ENCODE peak calls at places on chromosomes 4 and X, in ten cellular contexts. G is neuronal stem cell, D is right atrium auricular region, Z is A549, N is choroid plexus epithelial cell, I is tibial nerve, Y is occipital lobe, W is BE2C, Q is cardiac fibroblast, U is left colon. L is an unnamed sample.

GRCh38 chrX:7586126-7586525 is 256.8 kb upstream of the VCX start:
- DNase-seq in G (peak), D (no peak), Z (no peak), N (peak), I (no peak), Y (no peak), W (no peak), Q (peak), U (no peak), L (no peak)

GRCh38 chr4:147136308-147136707 is 190.6 kb upstream of the TTC29 start:
- DNase-seq in G (no peak), D (no peak), Z (no peak), N (peak), I (no peak), Y (no peak), W (no peak), Q (peak), U (no peak), L (no peak)

GRCh38 chrX:13487731-13488505 is 81.5 kb upstream of the EGFL6 start:
- DNase-seq in G (peak), D (no peak), Z (peak), N (peak), I (peak), Y (peak), W (peak), Q (peak), U (peak), L (peak)

GRCh38 chrX:13647709-13648212 is 5.2 kb upstream of the TCEANC start:
- DNase-seq in G (no peak), D (peak), Z (no peak), N (peak), I (peak), Y (no peak), W (peak), Q (peak), U (peak), L (peak)

GRCh38 chrX:52363247-52363883 is 5.5 kb upstream of the XAGE2 start:
- DNase-seq in G (no peak), D (no peak), Z (no peak), N (peak), I (no peak), Y (no peak), W (peak), Q (peak), U (no peak), L (no peak)

GRCh38 chr4:179755322-179755721 is 2313.1 kb upstream of the AGA start:
- DNase-seq in G (no peak), D (no peak), Z (no peak), N (no peak), I (no peak), Y (no peak), W (peak), Q (no peak), U (no peak), L (no peak)

GRCh38 chr4:145154573-145154972 is 25.8 kb downstream of the OTUD4 start:
- DNase-seq in G (no peak), D (no peak), Z (peak), N (peak), I (no peak), Y (no peak), W (peak), Q (peak), U (no peak), L (no peak)

GRCh38 chrX:43646800-43647199 is 9.3 kb upstream of the MAOA start:
- DNase-seq in G (no peak), D (no peak), Z (no peak), N (no peak), I (no peak), Y (no peak), W (no peak), Q (no peak), U (no peak), L (no peak)

GRCh38 chrX:37745835-37746234 is 34.0 kb upstream of the CYBB start:
- DNase-seq in G (no peak), D (no peak), Z (no peak), N (no peak), I (no peak), Y (no peak), W (no peak), Q (no peak), U (no peak), L (no peak)

GRCh38 chr4:182188622-182189021 is 54.6 kb upstream of the TENM3 start:
- DNase-seq in G (no peak), D (no peak), Z (no peak), N (peak), I (no peak), Y (no peak), W (no peak), Q (no peak), U (no peak), L (no peak)

GRCh38 chr4:187908079-187908501 is 87.5 kb upstream of the ZFP42 start:
- DNase-seq in G (no peak), D (no peak), Z (no peak), N (peak), I (no peak), Y (no peak), W (no peak), Q (peak), U (no peak), L (no peak)

GRCh38 chr4:98570160-98570797 is 88.1 kb downstream of the TSPAN5 start:
- DNase-seq in G (no peak), D (no peak), Z (no peak), N (no peak), I (no peak), Y (no peak), W (no peak), Q (peak), U (no peak), L (no peak)

GRCh38 chr4:142405021-142405991 is 440.8 kb downstream of the INPP4B start:
- DNase-seq in G (peak), D (peak), Z (peak), N (peak), I (peak), Y (no peak), W (no peak), Q (peak), U (peak), L (peak)

GRCh38 chr4:123232439-123232838 is 164.2 kb upstream of the SPRY1 start:
- DNase-seq in G (no peak), D (no peak), Z (no peak), N (peak), I (no peak), Y (no peak), W (no peak), Q (peak), U (no peak), L (no peak)

GRCh38 chrX:49139713-49140112 is 16.2 kb upstream of the GPKOW start:
- DNase-seq in G (no peak), D (no peak), Z (no peak), N (no peak), I (no peak), Y (no peak), W (no peak), Q (no peak), U (no peak), L (no peak)

GRCh38 chr4:168694669-168695068 is 197.8 kb downstream of the PALLD start:
- DNase-seq in G (no peak), D (no peak), Z (no peak), N (peak), I (no peak), Y (no peak), W (no peak), Q (peak), U (no peak), L (no peak)

GRCh38 chrX:123990602-123991001 is 29.1 kb downstream of the STAG2 start:
- DNase-seq in G (no peak), D (no peak), Z (no peak), N (peak), I (no peak), Y (no peak), W (no peak), Q (peak), U (no peak), L (no peak)

GRCh38 chr4:128386761-128387599 is 99.4 kb upstream of the PGRMC2 start:
- DNase-seq in G (no peak), D (peak), Z (peak), N (peak), I (peak), Y (peak), W (peak), Q (peak), U (peak), L (peak)

GRCh38 chrX:103157511-103158316 is 57.2 kb upstream of the BEX4 start:
- DNase-seq in G (no peak), D (no peak), Z (peak), N (peak), I (peak), Y (no peak), W (peak), Q (peak), U (peak), L (no peak)

GRCh38 chr4:103091601-103092223 is 7.9 kb downstream of the BDH2 start:
- DNase-seq in G (peak), D (no peak), Z (no peak), N (peak), I (no peak), Y (no peak), W (peak), Q (peak), U (peak), L (no peak)

GRCh38 chr4:16897991-16898827 is at the start of gene LDB2:
- DNase-seq in G (peak), D (peak), Z (no peak), N (peak), I (peak), Y (peak), W (peak), Q (peak), U (peak), L (peak)

GRCh38 chr4:104394409-104394813 is 100.3 kb downstream of the CXXC4 start:
- DNase-seq in G (no peak), D (no peak), Z (no peak), N (no peak), I (no peak), Y (peak), W (peak), Q (no peak), U (no peak), L (no peak)

GRCh38 chr4:26076896-26077295 is 162.9 kb downstream of the SMIM20 start:
- DNase-seq in G (no peak), D (no peak), Z (no peak), N (no peak), I (no peak), Y (no peak), W (no peak), Q (peak), U (no peak), L (no peak)

GRCh38 chr4:94411296-94411695 is 40.4 kb upstream of the PDLIM5 start:
- DNase-seq in G (no peak), D (no peak), Z (no peak), N (no peak), I (no peak), Y (no peak), W (no peak), Q (no peak), U (no peak), L (no peak)

GRCh38 chr4:25783943-25784342 is 78.8 kb downstream of the SEL1L3 start:
- DNase-seq in G (no peak), D (no peak), Z (no peak), N (no peak), I (no peak), Y (peak), W (no peak), Q (peak), U (no peak), L (no peak)

GRCh38 chr4:183413562-183414200 is 30.8 kb upstream of the CDKN2AIP start:
- DNase-seq in G (no peak), D (no peak), Z (no peak), N (no peak), I (no peak), Y (no peak), W (no peak), Q (no peak), U (no peak), L (no peak)

L was measured in lung.